ENCODE peak calls at places on chromosomes 1 and 21, in four cellular contexts. N, D, T and G are unnamed samples.

GRCh38 chr1:184891440-184891839 is 82.9 kb downstream of the NIBAN1 start:
- DNase-seq in N (no peak), D (no peak), T (no peak), G (no peak)

GRCh38 chr21:46124083-46124925 is 26.4 kb downstream of the COL6A2 start:
- DNase-seq in N (no peak), D (no peak), T (peak; percentile 10), G (no peak)

GRCh38 chr1:150764617-150765090 is 924 bp downstream of the CTSS start:
- DNase-seq in N (no peak), D (peak; percentile 39), T (no peak), G (no peak)

GRCh38 chr1:53639251-53639721 is 99.7 kb downstream of the GLIS1 start:
- DNase-seq in N (peak; percentile 10), D (no peak), T (no peak), G (no peak)

GRCh38 chr1:65512383-65512782 is 91.9 kb downstream of the LEPR start:
- DNase-seq in N (no peak), D (no peak), T (no peak), G (peak; percentile 63)

GRCh38 chr21:38388219-38388618 is 110.1 kb downstream of the ERG start:
- DNase-seq in N (no peak), D (no peak), T (no peak), G (no peak)

GRCh38 chr1:162666006-162666645 is 33.9 kb downstream of the DDR2 start:
- DNase-seq in N (no peak), D (no peak), T (no peak), G (no peak)

GRCh38 chr21:35222541-35222941 is 173.4 kb upstream of the RUNX1 start:
- DNase-seq in N (no peak), D (no peak), T (no peak), G (no peak)

GRCh38 chr1:40951943-40952743 is 27.4 kb upstream of the CTPS1 start:
- DNase-seq in N (peak; percentile 70), D (peak; percentile 73), T (peak; percentile 78), G (peak; percentile 25)

GRCh38 chr1:109687641-109688499 is at the start of gene GSTM1:
- DNase-seq in N (no peak), D (no peak), T (no peak), G (no peak)

GRCh38 chr1:87728169-87728568 is 399.5 kb downstream of the LMO4 start:
- DNase-seq in N (no peak), D (no peak), T (no peak), G (no peak)

GRCh38 chr21:29499734-29500343 is 201.1 kb downstream of the BACH1 start:
- DNase-seq in N (no peak), D (no peak), T (no peak), G (peak; percentile 3)

GRCh38 chr1:112060266-112060665 is 70.8 kb upstream of the KCND3 start:
- DNase-seq in N (no peak), D (no peak), T (no peak), G (no peak)

GRCh38 chr1:69175078-69175477 is 392.6 kb upstream of the LRRC7 start:
- DNase-seq in N (no peak), D (no peak), T (no peak), G (no peak)